ENCODE peak calls at places on chromosome 1, in seven cellular contexts. H, E, O, Y, G, M and L are unnamed samples.

GRCh38 chr1:223741861-223742260 is 29.5 kb downstream of the CAPN2 start:
- DNase-seq in H (peak; percentile 81), E (no peak), O (no peak), Y (no peak), G (no peak), M (no peak), L (no peak)

GRCh38 chr1:110035236-110035752 is 870 bp downstream of the STRIP1 start:
- DNase-seq in H (no peak), E (no peak), O (no peak), Y (no peak), G (no peak), M (no peak), L (no peak)

GRCh38 chr1:21901473-21901847 is 35.6 kb downstream of the HSPG2 start:
- DNase-seq in H (peak; percentile 77), E (no peak), O (no peak), Y (no peak), G (no peak), M (no peak), L (no peak)

GRCh38 chr1:180527270-180527669 is 24.9 kb upstream of the ACBD6 start:
- DNase-seq in H (peak; percentile 81), E (no peak), O (no peak), Y (no peak), G (no peak), M (no peak), L (no peak)

GRCh38 chr1:52059326-52059725 is 3.2 kb downstream of the BTF3L4 start:
- DNase-seq in H (no peak), E (no peak), O (no peak), Y (no peak), G (no peak), M (no peak), L (no peak)

GRCh38 chr1:240499012-240499411 is 112.9 kb downstream of the GREM2 start:
- DNase-seq in H (no peak), E (no peak), O (no peak), Y (peak; percentile 14), G (no peak), M (no peak), L (no peak)

GRCh38 chr1:33094971-33095604 is 14.1 kb downstream of the AZIN2 start:
- DNase-seq in H (peak; percentile 84), E (no peak), O (peak; percentile 26), Y (peak; percentile 67), G (no peak), M (no peak), L (peak; percentile 68)

GRCh38 chr1:53606197-53607095 is 132.5 kb downstream of the GLIS1 start:
- DNase-seq in H (no peak), E (no peak), O (peak; percentile 8), Y (no peak), G (no peak), M (no peak), L (peak; percentile 24)

GRCh38 chr1:245008761-245009160 is 144.4 kb upstream of the HNRNPU start:
- DNase-seq in H (no peak), E (no peak), O (no peak), Y (no peak), G (no peak), M (no peak), L (no peak)

GRCh38 chr1:11934295-11935039 is at the start of gene PLOD1:
- DNase-seq in H (peak; percentile 91), E (peak; percentile 83), O (peak; percentile 87), Y (peak; percentile 83), G (peak; percentile 88), M (peak; percentile 19), L (peak; percentile 93)

GRCh38 chr1:97875996-97876395 is 44.8 kb downstream of the DPYD start:
- DNase-seq in H (no peak), E (no peak), O (no peak), Y (no peak), G (no peak), M (no peak), L (no peak)

GRCh38 chr1:31327381-31327780 is 30.5 kb downstream of the ZCCHC17 start:
- DNase-seq in H (no peak), E (no peak), O (no peak), Y (no peak), G (no peak), M (no peak), L (no peak)

GRCh38 chr1:51268675-51269033 is 32.6 kb downstream of the RNF11 start:
- DNase-seq in H (no peak), E (no peak), O (no peak), Y (no peak), G (no peak), M (no peak), L (no peak)

GRCh38 chr1:7975212-7975865 is 13.8 kb downstream of the PARK7 start:
- DNase-seq in H (peak; percentile 91), E (no peak), O (peak; percentile 29), Y (peak; percentile 71), G (peak; percentile 59), M (no peak), L (peak; percentile 86)

GRCh38 chr1:158527190-158527815 is 26.9 kb downstream of the OR6Y1 start:
- DNase-seq in H (peak; percentile 42), E (no peak), O (no peak), Y (peak; percentile 47), G (peak; percentile 3), M (no peak), L (peak; percentile 1)

GRCh38 chr1:223652436-223652901 is 13.0 kb downstream of the CAPN8 start:
- DNase-seq in H (no peak), E (no peak), O (no peak), Y (no peak), G (no peak), M (no peak), L (peak; percentile 15)

GRCh38 chr1:62436039-62436465 is 797 bp upstream of the USP1 start:
- DNase-seq in H (peak; percentile 100), E (no peak), O (peak; percentile 94), Y (no peak), G (no peak), M (no peak), L (no peak)

GRCh38 chr1:223515915-223516314 is 122.7 kb downstream of the CCDC185 start:
- DNase-seq in H (no peak), E (no peak), O (no peak), Y (no peak), G (no peak), M (no peak), L (peak; percentile 23)

GRCh38 chr1:168470821-168471473 is 72.8 kb downstream of the XCL2 start:
- DNase-seq in H (no peak), E (no peak), O (no peak), Y (no peak), G (no peak), M (no peak), L (no peak)

GRCh38 chr1:19011832-19012231 is 55.4 kb upstream of the IFFO2 start:
- DNase-seq in H (peak; percentile 23), E (no peak), O (no peak), Y (no peak), G (no peak), M (no peak), L (no peak)

GRCh38 chr1:40944841-40945430 is 34.6 kb upstream of the CTPS1 start:
- DNase-seq in H (peak; percentile 25), E (no peak), O (no peak), Y (no peak), G (no peak), M (no peak), L (no peak)

GRCh38 chr1:61757945-61758344 is 15.7 kb downstream of the PATJ start:
- DNase-seq in H (no peak), E (no peak), O (no peak), Y (no peak), G (no peak), M (no peak), L (no peak)

GRCh38 chr1:248853023-248853422 is 5.9 kb downstream of the ZNF692 start:
- DNase-seq in H (no peak), E (no peak), O (no peak), Y (no peak), G (no peak), M (no peak), L (no peak)

GRCh38 chr1:89822999-89823628 is 2.3 kb downstream of the LRRC8D start:
- DNase-seq in H (no peak), E (no peak), O (no peak), Y (no peak), G (no peak), M (no peak), L (no peak)

GRCh38 chr1:160167580-160167979 is 16.2 kb downstream of the ATP1A4 start:
- DNase-seq in H (no peak), E (no peak), O (no peak), Y (no peak), G (peak; percentile 65), M (no peak), L (no peak)

GRCh38 chr1:224828691-224829090 is 100.8 kb upstream of the DNAH14 start:
- DNase-seq in H (no peak), E (no peak), O (no peak), Y (no peak), G (no peak), M (no peak), L (no peak)

GRCh38 chr1:109277434-109278204 is 5.3 kb downstream of the PSRC1 start:
- DNase-seq in H (peak; percentile 84), E (no peak), O (peak; percentile 67), Y (peak; percentile 73), G (peak; percentile 86), M (peak; percentile 19), L (peak; percentile 88)

GRCh38 chr1:154418062-154418897 is 13.1 kb downstream of the IL6R start:
- DNase-seq in H (peak; percentile 49), E (no peak), O (peak; percentile 42), Y (peak; percentile 64), G (peak; percentile 48), M (no peak), L (peak; percentile 49)

GRCh38 chr1:54274448-54274847 is 74.5 kb downstream of the MRPL37 start:
- DNase-seq in H (no peak), E (no peak), O (no peak), Y (no peak), G (no peak), M (no peak), L (no peak)